ENCODE peak calls at places on chromosome 9, in ten cellular contexts. V is hepatocyte; Z is left colon; N is SJSA1; Q is EL; C is stimulated activated CD8-positive, alpha-beta memory T cell treated with anti-CD3 and anti-CD28 coated beads, Interleukin-7, amount 100 ng/mL, for 24 hours; B is cerebellar cortex; U is activated B cell treated with CpG ODN at 0.5 μM for 24 hours; G is SHP77 treated with DMSO at 0.1 percent for 48 hours; M is H4. D is an unnamed sample.

GRCh38 chr9:13113201-13113600 is 166.3 kb downstream of the MPDZ start:
- DNase-seq in V (no peak), Z (no peak), N (no peak), Q (peak), C (no peak), B (peak), U (no peak), G (no peak), M (no peak), D (no peak)

GRCh38 chr9:2126331-2126789 is 111.2 kb downstream of the SMARCA2 start:
- DNase-seq in V (no peak), Z (peak), N (no peak), Q (no peak), C (no peak), B (peak), U (no peak), G (no peak), M (no peak), D (no peak)

GRCh38 chr9:75168270-75169185 is 80.2 kb downstream of the OSTF1 start:
- DNase-seq in V (no peak), Z (no peak), N (no peak), Q (no peak), C (no peak), B (no peak), U (no peak), G (no peak), M (no peak), D (no peak)

GRCh38 chr9:91734371-91734981 is 215.6 kb downstream of the ROR2 start:
- DNase-seq in V (peak), Z (peak), N (peak), Q (peak), C (peak), B (peak), U (peak), G (no peak), M (peak), D (no peak)

GRCh38 chr9:2722715-2723114 is 5.4 kb downstream of the KCNV2 start:
- DNase-seq in V (no peak), Z (no peak), N (no peak), Q (peak), C (no peak), B (no peak), U (no peak), G (no peak), M (peak), D (no peak)

GRCh38 chr9:124392855-124393460 is 22.3 kb downstream of the PSMB7 start:
- DNase-seq in V (no peak), Z (no peak), N (peak), Q (peak), C (no peak), B (peak), U (no peak), G (no peak), M (peak), D (peak)

GRCh38 chr9:130445268-130445983 is 665 bp downstream of the ASS1 start:
- DNase-seq in V (peak), Z (peak), N (no peak), Q (peak), C (no peak), B (no peak), U (no peak), G (no peak), M (no peak), D (no peak)

GRCh38 chr9:3916984-3917383 is 382.9 kb downstream of the GLIS3 start:
- DNase-seq in V (no peak), Z (no peak), N (no peak), Q (peak), C (no peak), B (no peak), U (no peak), G (no peak), M (peak), D (no peak)

GRCh38 chr9:15220658-15221310 is 86.2 kb downstream of the TTC39B start:
- DNase-seq in V (no peak), Z (no peak), N (no peak), Q (peak), C (no peak), B (no peak), U (no peak), G (no peak), M (no peak), D (no peak)

GRCh38 chr9:37290881-37291485 is 131.5 kb upstream of the GRHPR start:
- DNase-seq in V (peak), Z (no peak), N (no peak), Q (peak), C (no peak), B (no peak), U (no peak), G (no peak), M (peak), D (no peak)

GRCh38 chr9:136700959-136701664 is 11.3 kb upstream of the DIPK1B start:
- DNase-seq in V (no peak), Z (no peak), N (no peak), Q (no peak), C (peak), B (no peak), U (no peak), G (no peak), M (no peak), D (no peak)

GRCh38 chr9:72633966-72634365 is 112.6 kb downstream of the TMC1 start:
- DNase-seq in V (no peak), Z (no peak), N (no peak), Q (peak), C (no peak), B (no peak), U (no peak), G (no peak), M (no peak), D (no peak)

GRCh38 chr9:128419061-128419925 is 1.4 kb upstream of the CERCAM start:
- DNase-seq in V (peak), Z (no peak), N (no peak), Q (peak), C (no peak), B (peak), U (no peak), G (peak), M (peak), D (peak)

GRCh38 chr9:129109504-129109903 is 1.1 kb downstream of the CRAT start:
- DNase-seq in V (peak), Z (peak), N (no peak), Q (peak), C (no peak), B (peak), U (no peak), G (no peak), M (no peak), D (no peak)

GRCh38 chr9:125912261-125912660 is 165.1 kb downstream of the PBX3 start:
- DNase-seq in V (no peak), Z (no peak), N (no peak), Q (no peak), C (no peak), B (no peak), U (no peak), G (no peak), M (no peak), D (no peak)

GRCh38 chr9:4588721-4589120 is 73.4 kb upstream of the PLPP6 start:
- DNase-seq in V (no peak), Z (no peak), N (no peak), Q (no peak), C (no peak), B (no peak), U (no peak), G (no peak), M (no peak), D (no peak)

GRCh38 chr9:104864675-104865104 is 63.3 kb downstream of the ABCA1 start:
- DNase-seq in V (peak), Z (no peak), N (peak), Q (peak), C (no peak), B (no peak), U (no peak), G (no peak), M (no peak), D (no peak)